ENCODE peak calls at places on chromosome 11, in four cellular contexts. F is K562, J is A549, X is dorsolateral prefrontal cortex. V is an unnamed sample.

GRCh38 chr11:77724639-77725038 is 87.0 kb upstream of the CLNS1A start:
- DNase-seq in X (no peak), J (no peak), F (no peak), V (no peak)

GRCh38 chr11:72394456-72394855 is 39.9 kb downstream of the CLPB start:
- DNase-seq in F (no peak), X (no peak), J (no peak), V (no peak)

GRCh38 chr11:111469200-111469599 is 43.0 kb downstream of the BTG4 start:
- DNase-seq in F (no peak), J (no peak), X (no peak), V (no peak)

GRCh38 chr11:114359342-114359741 is 41.0 kb downstream of the C11orf71 start:
- DNase-seq in F (no peak), X (no peak), J (no peak), V (no peak)

GRCh38 chr11:102400603-102401002 is 52.0 kb downstream of the TMEM123 start:
- DNase-seq in X (no peak), F (no peak), J (no peak), V (no peak)

GRCh38 chr11:95515379-95515778 is 274.2 kb downstream of the FAM76B start:
- DNase-seq in X (no peak), F (no peak), J (no peak), V (no peak)

GRCh38 chr11:2898366-2899079 is 12.9 kb upstream of the CDKN1C start:
- DNase-seq in F (peak; percentile 73), J (no peak), X (no peak), V (peak; percentile 82)

GRCh38 chr11:2762451-2762850 is 62.7 kb upstream of the KCNQ1OT1 start:
- DNase-seq in F (no peak), J (no peak), X (peak; percentile 3), V (no peak)

GRCh38 chr11:69337211-69337721 is 43.3 kb downstream of the MYEOV start:
- DNase-seq in X (no peak), J (no peak), F (no peak), V (no peak)

GRCh38 chr11:84345027-84345426 is 1058.9 kb upstream of the CCDC90B start:
- DNase-seq in J (no peak), X (no peak), F (no peak), V (no peak)

GRCh38 chr11:1303196-1303821 is 6.1 kb downstream of the TOLLIP start:
- DNase-seq in X (no peak), F (no peak), J (no peak), V (peak; percentile 20)

GRCh38 chr11:2825886-2826678 is 59.5 kb downstream of the CDKN1C start:
- DNase-seq in J (peak; percentile 20), X (no peak), F (no peak), V (peak; percentile 93)

GRCh38 chr11:102724904-102725515 is at the start of gene MMP8:
- DNase-seq in X (no peak), J (no peak), F (no peak), V (no peak)

GRCh38 chr11:7079545-7080135 is 9.2 kb upstream of the RBMXL2 start:
- DNase-seq in J (no peak), X (no peak), F (peak; percentile 33), V (no peak)

GRCh38 chr11:79397252-79397651 is 43.6 kb downstream of the TENM4 start:
- DNase-seq in J (no peak), F (no peak), X (no peak), V (no peak)

GRCh38 chr11:24900524-24900923 is 403.7 kb downstream of the LUZP2 start:
- DNase-seq in F (no peak), X (no peak), J (no peak), V (no peak)

GRCh38 chr11:67646535-67647336 is 3.8 kb downstream of the ACY3 start:
- DNase-seq in J (no peak), F (no peak), X (no peak), V (no peak)

GRCh38 chr11:110182886-110183285 is 89.7 kb downstream of the ZC3H12C start:
- DNase-seq in X (no peak), F (no peak), J (no peak), V (no peak)

GRCh38 chr11:10540546-10540914 is 457 bp downstream of the RNF141 start:
- DNase-seq in J (no peak), F (peak; percentile 63), X (peak; percentile 28), V (no peak)

GRCh38 chr11:121696177-121696863 is 243.6 kb upstream of the SORL1-AS1 start:
- DNase-seq in J (no peak), F (no peak), X (peak; percentile 40), V (peak; percentile 6)

GRCh38 chr11:39786281-39786680 is 1673.2 kb downstream of the LRRC4C start:
- DNase-seq in F (no peak), X (no peak), J (no peak), V (no peak)

GRCh38 chr11:119660166-119660720 is 68.8 kb downstream of the NECTIN1 start:
- DNase-seq in J (no peak), F (no peak), X (no peak), V (no peak)

GRCh38 chr11:134956461-134957209 is 544.6 kb upstream of the B3GAT1 start:
- DNase-seq in F (no peak), X (no peak), J (no peak), V (no peak)

GRCh38 chr11:86041975-86042378 is 26.9 kb downstream of the PICALM start:
- DNase-seq in J (peak; percentile 63), F (peak; percentile 86), X (no peak), V (peak; percentile 67)

GRCh38 chr11:34997872-34998548 is 81.6 kb downstream of the PDHX start:
- DNase-seq in F (no peak), X (no peak), J (no peak), V (peak; percentile 44)

GRCh38 chr11:35122308-35122707 is 16.7 kb upstream of the CD44 start:
- DNase-seq in F (no peak), J (no peak), X (no peak), V (no peak)

GRCh38 chr11:94825111-94825880 is 57.1 kb downstream of the AMOTL1 start:
- DNase-seq in F (no peak), J (no peak), X (no peak), V (no peak)

GRCh38 chr11:6531267-6531752 is 34.2 kb downstream of the DNHD1 start:
- DNase-seq in F (peak; percentile 69), J (peak; percentile 79), X (no peak), V (peak; percentile 62)

GRCh38 chr11:57566564-57567209 is 785 bp downstream of the UBE2L6 start:
- DNase-seq in X (no peak), F (no peak), J (no peak), V (no peak)

GRCh38 chr11:133300666-133301065 is 231.6 kb downstream of the OPCML start:
- DNase-seq in J (no peak), X (no peak), F (no peak), V (no peak)
- TF ChIP-seq CTCF in J (no peak), X (no peak), F (no peak), V (no peak)

GRCh38 chr11:61539958-61540357 is 31.4 kb downstream of the LRRC10B start:
- DNase-seq in J (no peak), F (no peak), X (no peak), V (no peak)

GRCh38 chr11:61537326-61537725 is 28.8 kb downstream of the LRRC10B start:
- DNase-seq in X (no peak), J (no peak), F (no peak), V (no peak)

GRCh38 chr11:61540528-61540927 is 32.0 kb downstream of the LRRC10B start:
- DNase-seq in F (peak; percentile 22), X (no peak), J (no peak), V (no peak)

GRCh38 chr11:61538636-61538961 is 30.1 kb downstream of the LRRC10B start:
- DNase-seq in F (no peak), X (no peak), J (no peak), V (no peak)

DNA sequence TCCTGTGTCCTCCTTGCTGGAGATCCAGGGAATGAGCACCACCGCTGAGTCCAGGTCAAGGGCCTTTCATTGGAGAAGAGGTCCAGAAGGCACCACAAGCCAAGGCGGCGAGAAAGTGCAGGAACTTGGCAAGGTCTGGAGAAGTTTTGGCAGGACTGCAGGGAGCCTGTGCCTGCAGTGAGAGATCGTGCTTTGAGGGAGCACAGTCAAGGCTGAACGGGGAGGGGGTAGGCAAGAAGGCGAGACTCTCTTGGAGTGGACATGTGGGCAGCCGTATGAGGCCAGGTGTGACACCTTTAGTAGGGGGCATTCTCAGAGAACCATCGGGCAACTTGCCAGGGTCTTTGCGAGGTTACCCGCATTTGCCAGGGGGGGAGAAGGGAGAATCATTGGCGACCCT is 30.5 kb downstream of the LRRC10B start:
- DNase-seq in F (no peak), J (no peak), X (no peak), V (no peak)
- H3K27ac ChIP-seq in F (no peak overlapping the region), J (no peak overlapping the region), X (no peak overlapping the region), V (no peak overlapping the region)

GRCh38 chr11:29018631-29019030 is 910.4 kb downstream of the METTL15 start:
- DNase-seq in J (peak; percentile 49), X (no peak), F (no peak), V (peak; percentile 77)
- TF ChIP-seq CTCF in J (peak; percentile 40), X (no peak), F (no peak), V (no peak)

GRCh38 chr11:12822623-12823022 is 148.4 kb downstream of the TEAD1 start:
- DNase-seq in F (no peak), X (no peak), J (no peak), V (no peak)
- H3K27ac ChIP-seq in F (no peak overlapping the region), X (no peak overlapping the region), J (no peak overlapping the region), V (no peak overlapping the region)

DNA sequence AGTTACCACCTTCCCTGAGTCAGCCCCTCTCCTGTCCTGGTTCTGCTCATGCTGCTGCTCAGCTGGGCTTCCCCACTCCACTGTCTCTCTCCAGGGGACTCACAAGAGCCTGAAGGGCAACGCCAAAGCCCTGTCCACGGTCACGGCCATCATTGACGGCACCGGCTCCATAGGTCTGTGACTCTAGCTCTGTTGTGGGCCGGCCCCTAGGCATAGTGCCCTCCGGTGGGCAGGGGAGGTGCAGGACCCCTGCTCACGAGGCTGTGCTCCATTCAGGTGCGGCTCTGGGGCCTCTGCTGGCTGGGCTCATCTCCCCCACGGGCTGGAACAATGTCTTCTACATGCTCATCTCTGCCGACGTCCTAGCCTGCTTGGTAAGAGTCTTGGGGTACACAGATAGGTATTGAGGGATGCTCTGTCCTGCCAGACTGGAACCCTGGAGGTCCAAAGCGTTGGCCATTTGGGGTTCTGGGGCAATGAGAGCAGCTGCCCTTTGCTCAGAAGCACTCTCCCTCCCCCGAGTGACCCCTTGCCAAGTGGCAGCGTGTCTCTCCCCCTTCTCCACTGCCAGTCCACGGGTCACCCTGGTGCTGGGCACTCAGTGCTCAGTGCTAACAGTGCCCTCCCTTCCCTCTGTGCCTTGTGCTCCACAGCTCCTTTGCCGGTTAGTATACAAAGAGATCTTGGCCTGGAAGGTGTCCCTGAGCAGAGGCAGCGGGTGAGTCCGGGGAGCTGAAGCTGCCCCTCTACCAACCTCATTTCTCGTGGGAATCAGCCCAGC is 22.4 kb downstream of the SLC37A2 start:
- DNase-seq in J (no peak), F (no peak), X (no peak), V (no peak)
- TF ChIP-seq CTCF in J (no peak), F (no peak), X (no peak), V (no peak)

DNA sequence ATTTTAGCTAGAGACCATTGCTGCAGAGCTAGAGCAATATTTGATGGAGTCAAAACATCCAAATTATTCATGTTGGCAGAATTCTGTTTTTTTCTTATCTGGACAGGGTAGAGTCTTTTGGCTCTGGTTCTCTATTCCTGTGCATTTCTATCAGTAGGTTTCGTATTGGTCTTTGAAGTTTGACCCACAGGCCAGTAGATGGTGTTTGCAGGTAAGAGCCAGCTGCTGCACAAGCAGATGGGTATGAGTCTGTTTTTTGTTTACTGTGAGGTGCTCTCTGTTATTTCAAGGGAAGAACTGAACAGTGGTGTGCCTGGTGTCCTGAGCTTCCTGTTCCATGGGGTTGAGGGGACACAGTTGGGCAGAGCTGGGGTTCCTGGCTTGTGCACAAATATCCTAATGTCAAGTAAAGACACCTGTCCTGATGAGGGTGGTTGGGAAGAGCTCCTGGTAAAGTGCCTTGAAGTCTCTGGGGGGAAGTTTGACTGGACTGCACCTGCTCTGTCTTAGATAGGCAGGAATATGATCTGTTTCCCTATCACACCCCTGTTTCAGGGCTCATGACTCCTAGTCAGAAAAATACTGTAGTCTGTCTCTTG is 34.0 kb upstream of the SLC22A25 start:
- DNase-seq in X (no peak), J (no peak), F (peak; percentile 7), V (no peak)
- H3K27ac ChIP-seq in X (no peak overlapping the region), J (no peak overlapping the region), F (no peak overlapping the region), V (no peak overlapping the region)

V was measured in RWPE1.